ENCODE peak calls at places on chromosome 10, in eight cellular contexts. E is MCF 10A; B is NCI-H1417; O is activated CD4-positive, alpha-beta T cell treated with anti-CD3 and anti-CD28 coated beads, Interleukin-2, amount 50 U/mL, for 1 hour; N is HT1080; W is Kasumi-1; Y is CD4-positive, alpha-beta T cell; J is iris pigment epithelial cell. L is an unnamed sample.

GRCh38 chr10:34406463-34407138 is 408.5 kb downstream of the PARD3 start:
- DNase-seq in E (no peak), B (no peak), O (no peak), N (no peak), W (no peak), Y (no peak), J (no peak), L (no peak)

GRCh38 chr10:29239569-29240472 is 49.0 kb upstream of the LYZL1 start:
- DNase-seq in E (peak), B (peak), O (no peak), N (peak), W (peak), Y (no peak), J (peak), L (peak)

GRCh38 chr10:89921422-89921821 is 220.0 kb downstream of the KIF20B start:
- DNase-seq in E (peak), B (no peak), O (no peak), N (peak), W (no peak), Y (no peak), J (peak), L (peak)

GRCh38 chr10:89515031-89515841 is 20.2 kb downstream of the SLC16A12 start:
- DNase-seq in E (peak), B (no peak), O (no peak), N (peak), W (no peak), Y (no peak), J (peak), L (peak)

GRCh38 chr10:4333474-4333894 is 492.5 kb upstream of the AKR1E2 start:
- DNase-seq in E (no peak), B (no peak), O (no peak), N (no peak), W (peak), Y (no peak), J (no peak), L (no peak)

GRCh38 chr10:118721005-118721876 is 33.5 kb downstream of the CACUL1 start:
- DNase-seq in E (peak), B (peak), O (peak), N (peak), W (peak), Y (peak), J (peak), L (peak)

GRCh38 chr10:90461437-90462155 is 396.2 kb downstream of the HTR7 start:
- DNase-seq in E (no peak), B (peak), O (no peak), N (no peak), W (no peak), Y (no peak), J (no peak), L (no peak)

GRCh38 chr10:43256531-43257209 is 10.2 kb downstream of the RASGEF1A start:
- DNase-seq in E (no peak), B (no peak), O (no peak), N (no peak), W (no peak), Y (peak), J (no peak), L (no peak)

GRCh38 chr10:91313761-91314520 is 93.5 kb downstream of the PCGF5 start:
- DNase-seq in E (no peak), B (peak), O (no peak), N (peak), W (no peak), Y (no peak), J (peak), L (peak)

L was measured in HCEC 1CT.